ENCODE peak calls at places on chromosomes 2 and 18, in nine cellular contexts. One of them, this sample, is unnamed.

GRCh38 chr2:174602741-174603140 is 5.1 kb upstream of the WIPF1 start:
- DNase-seq in Panc1: no peak
- DNase-seq in GM10248: no peak
- DNase-seq in progenitor cell of endocrine pancreas: no peak
- DNase-seq in tibial artery: no peak
- DNase-seq in choroid plexus epithelial cell: no peak
- DNase-seq in osteocyte: no peak
- DNase-seq in IMR-90: no peak
- DNase-seq in cardiac muscle cell: no peak
- DNase-seq in this sample: no peak

GRCh38 chr18:63090334-63090733 is 229.2 kb downstream of the BCL2 start:
- DNase-seq in Panc1: no peak
- DNase-seq in GM10248: no peak
- DNase-seq in progenitor cell of endocrine pancreas: no peak
- DNase-seq in tibial artery: no peak
- DNase-seq in choroid plexus epithelial cell: no peak
- DNase-seq in osteocyte: no peak
- DNase-seq in IMR-90: no peak
- DNase-seq in cardiac muscle cell: no peak
- DNase-seq in this sample: no peak

GRCh38 chr2:84257871-84258270 is 201.2 kb downstream of the SUCLG1 start:
- DNase-seq in Panc1: no peak
- DNase-seq in GM10248: no peak
- DNase-seq in progenitor cell of endocrine pancreas: no peak
- DNase-seq in tibial artery: no peak
- DNase-seq in choroid plexus epithelial cell: no peak
- DNase-seq in osteocyte: no peak
- DNase-seq in IMR-90: no peak
- DNase-seq in cardiac muscle cell: peak; percentile 27
- DNase-seq in this sample: no peak

GRCh38 chr2:184410160-184410559 is 188.2 kb upstream of the ZNF804A start:
- DNase-seq in Panc1: no peak
- DNase-seq in GM10248: no peak
- DNase-seq in progenitor cell of endocrine pancreas: no peak
- DNase-seq in tibial artery: no peak
- DNase-seq in choroid plexus epithelial cell: no peak
- DNase-seq in osteocyte: no peak
- DNase-seq in IMR-90: no peak
- DNase-seq in cardiac muscle cell: no peak
- DNase-seq in this sample: no peak

GRCh38 chr2:64359892-64360657 is 93.9 kb upstream of the LGALSL start:
- DNase-seq in Panc1: peak; percentile 91
- DNase-seq in GM10248: peak; percentile 54
- DNase-seq in progenitor cell of endocrine pancreas: no peak
- DNase-seq in tibial artery: peak; percentile 95
- DNase-seq in choroid plexus epithelial cell: peak; percentile 89
- DNase-seq in osteocyte: no peak
- DNase-seq in IMR-90: peak; percentile 92
- DNase-seq in cardiac muscle cell: peak; percentile 13
- DNase-seq in this sample: peak; percentile 95

GRCh38 chr2:207725815-207726578 is 14.6 kb downstream of the CCNYL1 start:
- DNase-seq in Panc1: no peak
- DNase-seq in GM10248: no peak
- DNase-seq in progenitor cell of endocrine pancreas: no peak
- DNase-seq in tibial artery: no peak
- DNase-seq in choroid plexus epithelial cell: no peak
- DNase-seq in osteocyte: no peak
- DNase-seq in IMR-90: no peak
- DNase-seq in cardiac muscle cell: peak; percentile 33
- DNase-seq in this sample: no peak

GRCh38 chr18:8946046-8946838 is 156.3 kb upstream of the NDUFV2 start:
- DNase-seq in Panc1: no peak
- DNase-seq in GM10248: no peak
- DNase-seq in progenitor cell of endocrine pancreas: no peak
- DNase-seq in tibial artery: no peak
- DNase-seq in choroid plexus epithelial cell: peak; percentile 97
- DNase-seq in osteocyte: no peak
- DNase-seq in IMR-90: peak; percentile 98
- DNase-seq in cardiac muscle cell: no peak
- DNase-seq in this sample: peak; percentile 99

GRCh38 chr18:43278401-43278800 is 1.1 kb upstream of the SYT4 start:
- DNase-seq in Panc1: no peak
- DNase-seq in GM10248: no peak
- DNase-seq in progenitor cell of endocrine pancreas: no peak
- DNase-seq in tibial artery: no peak
- DNase-seq in choroid plexus epithelial cell: no peak
- DNase-seq in osteocyte: no peak
- DNase-seq in IMR-90: no peak
- DNase-seq in cardiac muscle cell: no peak
- DNase-seq in this sample: no peak

GRCh38 chr18:68703326-68703725 is 11.6 kb downstream of the TMX3 start:
- DNase-seq in Panc1: no peak
- DNase-seq in GM10248: no peak
- DNase-seq in progenitor cell of endocrine pancreas: no peak
- DNase-seq in tibial artery: no peak
- DNase-seq in choroid plexus epithelial cell: no peak
- DNase-seq in osteocyte: no peak
- DNase-seq in IMR-90: no peak
- DNase-seq in cardiac muscle cell: no peak
- DNase-seq in this sample: no peak

GRCh38 chr2:218607436-218608115 is at the start of gene PLCD4:
- DNase-seq in Panc1: no peak
- DNase-seq in GM10248: no peak
- DNase-seq in progenitor cell of endocrine pancreas: no peak
- DNase-seq in tibial artery: peak; percentile 66
- DNase-seq in choroid plexus epithelial cell: peak; percentile 66
- DNase-seq in osteocyte: peak; percentile 88
- DNase-seq in IMR-90: peak; percentile 80
- DNase-seq in cardiac muscle cell: peak; percentile 24
- DNase-seq in this sample: peak; percentile 83

GRCh38 chr2:39621596-39621995 is 44.1 kb upstream of the TMEM178A start:
- DNase-seq in Panc1: no peak
- DNase-seq in GM10248: no peak
- DNase-seq in progenitor cell of endocrine pancreas: no peak
- DNase-seq in tibial artery: no peak
- DNase-seq in choroid plexus epithelial cell: no peak
- DNase-seq in osteocyte: no peak
- DNase-seq in IMR-90: no peak
- DNase-seq in cardiac muscle cell: no peak
- DNase-seq in this sample: no peak

GRCh38 chr2:191415858-191416257 is 170.7 kb downstream of the MYO1B start:
- DNase-seq in Panc1: no peak
- DNase-seq in GM10248: no peak
- DNase-seq in progenitor cell of endocrine pancreas: no peak
- DNase-seq in tibial artery: no peak
- DNase-seq in choroid plexus epithelial cell: no peak
- DNase-seq in osteocyte: no peak
- DNase-seq in IMR-90: no peak
- DNase-seq in cardiac muscle cell: no peak
- DNase-seq in this sample: no peak

DNA sequence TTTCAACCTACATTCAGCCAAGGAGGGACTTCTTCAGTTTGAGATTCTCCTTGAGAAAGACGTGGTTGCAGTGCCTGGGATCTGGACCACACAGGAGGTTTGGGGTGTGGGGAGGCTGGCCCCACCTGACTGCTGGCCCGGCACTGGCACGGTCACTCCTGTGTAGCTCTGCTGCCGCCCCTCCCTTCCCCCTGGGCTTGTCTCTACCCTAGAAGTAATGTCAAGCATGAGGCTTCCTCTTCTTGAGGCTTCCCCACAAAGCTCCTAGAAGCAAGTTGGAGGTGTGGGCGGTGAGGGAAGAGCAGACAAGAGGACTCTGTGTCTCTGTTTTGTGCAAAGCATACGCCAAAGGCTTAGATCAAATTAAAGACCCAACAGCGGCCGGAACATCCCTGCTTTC is 8.7 kb downstream of the KLHL29 start:
- DNase-seq in Panc1: no peak
- DNase-seq in GM10248: no peak
- DNase-seq in progenitor cell of endocrine pancreas: no peak
- DNase-seq in tibial artery: no peak
- DNase-seq in choroid plexus epithelial cell: no peak
- DNase-seq in osteocyte: no peak
- DNase-seq in IMR-90: no peak
- DNase-seq in cardiac muscle cell: no peak
- DNase-seq in this sample: no peak
- TF ChIP-seq CTCF in Panc1: no peak
- TF ChIP-seq CTCF in GM10248: no peak
- TF ChIP-seq CTCF in progenitor cell of endocrine pancreas: no peak
- TF ChIP-seq CTCF in tibial artery: no peak
- TF ChIP-seq CTCF in choroid plexus epithelial cell: no peak
- TF ChIP-seq CTCF in osteocyte: no peak
- TF ChIP-seq CTCF in IMR-90: no peak
- TF ChIP-seq CTCF in cardiac muscle cell: no peak
- TF ChIP-seq CTCF in this sample: no peak

GRCh38 chr2:43525506-43525905 is 70.3 kb downstream of the THADA start:
- DNase-seq in Panc1: no peak
- DNase-seq in GM10248: no peak
- DNase-seq in progenitor cell of endocrine pancreas: no peak
- DNase-seq in tibial artery: no peak
- DNase-seq in choroid plexus epithelial cell: no peak
- DNase-seq in osteocyte: no peak
- DNase-seq in IMR-90: no peak
- DNase-seq in cardiac muscle cell: no peak
- DNase-seq in this sample: no peak

GRCh38 chr2:43521568-43521967 is 74.3 kb downstream of the THADA start:
- DNase-seq in Panc1: no peak
- DNase-seq in GM10248: no peak
- DNase-seq in progenitor cell of endocrine pancreas: no peak
- DNase-seq in tibial artery: no peak
- DNase-seq in choroid plexus epithelial cell: no peak
- DNase-seq in osteocyte: no peak
- DNase-seq in IMR-90: no peak
- DNase-seq in cardiac muscle cell: no peak
- DNase-seq in this sample: no peak

GRCh38 chr2:43526994-43527393 is 68.8 kb downstream of the THADA start:
- DNase-seq in Panc1: no peak
- DNase-seq in GM10248: no peak
- DNase-seq in progenitor cell of endocrine pancreas: no peak
- DNase-seq in tibial artery: no peak
- DNase-seq in choroid plexus epithelial cell: no peak
- DNase-seq in osteocyte: no peak
- DNase-seq in IMR-90: no peak
- DNase-seq in cardiac muscle cell: no peak
- DNase-seq in this sample: peak; percentile 37

GRCh38 chr2:43522177-43522576 is 73.7 kb downstream of the THADA start:
- DNase-seq in Panc1: no peak
- DNase-seq in GM10248: no peak
- DNase-seq in progenitor cell of endocrine pancreas: no peak
- DNase-seq in tibial artery: no peak
- DNase-seq in choroid plexus epithelial cell: no peak
- DNase-seq in osteocyte: no peak
- DNase-seq in IMR-90: no peak
- DNase-seq in cardiac muscle cell: no peak
- DNase-seq in this sample: no peak

GRCh38 chr2:43524180-43524965 is 71.5 kb downstream of the THADA start:
- DNase-seq in Panc1: no peak
- DNase-seq in GM10248: no peak
- DNase-seq in progenitor cell of endocrine pancreas: no peak
- DNase-seq in tibial artery: no peak
- DNase-seq in choroid plexus epithelial cell: peak; percentile 39
- DNase-seq in osteocyte: no peak
- DNase-seq in IMR-90: peak; percentile 28
- DNase-seq in cardiac muscle cell: no peak
- DNase-seq in this sample: no peak
- TF ChIP-seq CTCF in Panc1: peak; percentile 35
- TF ChIP-seq CTCF in GM10248: no peak
- TF ChIP-seq CTCF in progenitor cell of endocrine pancreas: peak; percentile 57
- TF ChIP-seq CTCF in tibial artery: no peak
- TF ChIP-seq CTCF in choroid plexus epithelial cell: peak; percentile 56
- TF ChIP-seq CTCF in osteocyte: peak; percentile 33
- TF ChIP-seq CTCF in IMR-90: peak; percentile 27
- TF ChIP-seq CTCF in cardiac muscle cell: peak; percentile 31
- TF ChIP-seq CTCF in this sample: peak; percentile 48

DNA sequence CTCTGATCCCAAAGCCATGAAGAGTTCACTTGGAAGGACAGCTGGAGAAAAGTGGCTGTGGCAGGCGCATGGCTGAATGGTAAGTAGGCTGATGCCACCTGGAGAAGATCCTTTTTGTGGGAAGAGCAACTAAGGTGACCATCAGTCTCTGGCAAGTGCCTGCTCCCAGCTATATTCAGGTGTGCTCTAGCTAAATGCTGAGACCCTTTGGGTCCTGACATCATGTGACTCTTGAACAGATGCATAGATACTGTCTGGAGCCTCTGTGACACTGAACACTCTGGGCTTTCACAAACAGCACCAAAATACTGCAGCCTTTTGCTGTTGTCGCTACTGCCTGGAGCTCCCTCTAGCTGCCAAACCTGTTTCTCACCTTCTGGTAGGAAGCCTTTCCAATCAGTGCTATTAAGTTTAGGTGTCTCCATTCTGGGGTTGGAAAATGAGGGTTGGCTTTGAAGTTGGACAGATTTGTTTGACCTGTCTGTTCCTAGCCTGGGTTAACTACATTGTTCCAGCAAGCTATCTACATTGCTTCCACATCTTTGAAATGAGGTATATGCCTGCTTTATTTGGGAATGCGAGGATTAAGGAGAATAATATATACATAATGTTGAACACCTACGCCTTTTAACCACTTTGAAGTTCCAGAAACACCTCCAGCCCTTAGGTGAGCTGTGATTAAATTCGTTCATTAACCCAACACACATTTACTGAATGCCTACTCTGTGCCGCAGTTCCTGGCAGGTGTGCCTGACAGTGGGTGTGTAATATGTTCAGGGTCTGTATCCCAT is 3.1 kb downstream of the EGR4 start:
- DNase-seq in Panc1: peak; percentile 60
- DNase-seq in GM10248: peak; percentile 54
- DNase-seq in progenitor cell of endocrine pancreas: no peak
- DNase-seq in tibial artery: no peak
- DNase-seq in choroid plexus epithelial cell: peak; percentile 69
- DNase-seq in osteocyte: no peak
- DNase-seq in IMR-90: peak; percentile 41
- DNase-seq in cardiac muscle cell: peak; percentile 58
- DNase-seq in this sample: peak; percentile 14
- TF ChIP-seq CTCF in Panc1: peak; percentile 92
- TF ChIP-seq CTCF in GM10248: peak; percentile 85
- TF ChIP-seq CTCF in progenitor cell of endocrine pancreas: peak; percentile 64
- TF ChIP-seq CTCF in tibial artery: no peak
- TF ChIP-seq CTCF in choroid plexus epithelial cell: peak; percentile 93
- TF ChIP-seq CTCF in osteocyte: peak; percentile 60
- TF ChIP-seq CTCF in IMR-90: peak; percentile 51
- TF ChIP-seq CTCF in cardiac muscle cell: peak; percentile 83
- TF ChIP-seq CTCF in this sample: peak; percentile 62

GRCh38 chr2:166375736-166376487 is at the start of gene SCN9A:
- DNase-seq in Panc1: no peak
- DNase-seq in GM10248: peak; percentile 15
- DNase-seq in progenitor cell of endocrine pancreas: peak; percentile 81
- DNase-seq in tibial artery: peak; percentile 79
- DNase-seq in choroid plexus epithelial cell: peak; percentile 62
- DNase-seq in osteocyte: peak; percentile 88
- DNase-seq in IMR-90: peak; percentile 72
- DNase-seq in cardiac muscle cell: peak; percentile 92
- DNase-seq in this sample: peak; percentile 46
- TF ChIP-seq CTCF in Panc1: no peak
- TF ChIP-seq CTCF in GM10248: no peak
- TF ChIP-seq CTCF in progenitor cell of endocrine pancreas: peak; percentile 27
- TF ChIP-seq CTCF in tibial artery: no peak
- TF ChIP-seq CTCF in choroid plexus epithelial cell: no peak
- TF ChIP-seq CTCF in osteocyte: peak; percentile 18
- TF ChIP-seq CTCF in IMR-90: no peak
- TF ChIP-seq CTCF in cardiac muscle cell: no peak
- TF ChIP-seq CTCF in this sample: no peak

This sample was measured in fibroblast of the aortic adventitia.